ENCODE peak calls at places on chromosomes 11 and 22, in six cellular contexts. I is epithelial cell of esophagus; C is NCI-H2029 treated with DMSO at 0.1 percent for 48 hours; Q is C1 segment of cervical spinal cord; W is EL; F is stimulated activated CD4-positive, alpha-beta T cell treated with anti-CD3 and anti-CD28 coated beads, Interleukin-1b, Interleukin-23, amount 100 ng/mL, for 4 hours. U is an unnamed sample.

GRCh38 chr11:122748968-122749687 is 89.2 kb upstream of the CRTAM start:
- DNase-seq in I (peak), W (peak), Q (peak), C (no peak), F (peak), U (no peak)

GRCh38 chr22:29450222-29450621 is 11.8 kb downstream of the RFPL1 start:
- DNase-seq in I (peak), C (no peak), W (no peak), F (no peak), Q (no peak), U (no peak)

GRCh38 chr11:47797633-47798032 is 30.5 kb upstream of the FNBP4 start:
- DNase-seq in F (peak), W (peak), I (peak), C (no peak), Q (no peak), U (no peak)

GRCh38 chr11:64021742-64022067 is 14.0 kb upstream of the FLRT1 start:
- DNase-seq in Q (no peak), C (no peak), W (no peak), I (peak), F (no peak), U (no peak)

GRCh38 chr11:33699515-33700424 is 856 bp downstream of the C11orf91 start:
- DNase-seq in F (no peak), C (no peak), W (no peak), Q (no peak), I (peak), U (no peak)

GRCh38 chr11:133913761-133914160 is 43.0 kb downstream of the IGSF9B start:
- DNase-seq in F (no peak), C (no peak), Q (no peak), W (no peak), I (no peak), U (no peak)

GRCh38 chr22:40046126-40046525 is 51.4 kb downstream of the FAM83F start:
- DNase-seq in Q (no peak), C (no peak), F (peak), I (no peak), W (no peak), U (no peak)

GRCh38 chr11:19938051-19938856 is 222.0 kb downstream of the DBX1 start:
- DNase-seq in F (no peak), C (no peak), Q (peak), I (peak), W (peak), U (peak)

GRCh38 chr11:45852712-45853101 is 5.4 kb downstream of the CRY2 start:
- DNase-seq in F (no peak), I (no peak), W (no peak), Q (no peak), C (no peak), U (no peak)

GRCh38 chr11:130175898-130176297 is 16.3 kb downstream of the ST14 start:
- DNase-seq in Q (no peak), W (no peak), C (no peak), I (no peak), F (no peak), U (no peak)

GRCh38 chr22:50627452-50627913 is 469 bp downstream of the ARSA start:
- DNase-seq in F (no peak), C (no peak), W (peak), Q (no peak), I (peak), U (no peak)

GRCh38 chr11:115699733-115700132 is 195.5 kb upstream of the CADM1 start:
- DNase-seq in F (no peak), W (peak), C (peak), Q (no peak), I (no peak), U (no peak)

GRCh38 chr11:2940166-2940929 is 11.1 kb upstream of the PHLDA2 start:
- DNase-seq in Q (no peak), F (no peak), I (peak), W (peak), C (no peak), U (no peak)

GRCh38 chr11:64131657-64132387 is 34.1 kb downstream of the MACROD1 start:
- DNase-seq in Q (no peak), W (no peak), F (no peak), I (no peak), C (peak), U (peak)

GRCh38 chr11:2810401-2811205 is 75.0 kb downstream of the CDKN1C start:
- DNase-seq in I (no peak), W (no peak), C (no peak), F (no peak), Q (no peak), U (no peak)

GRCh38 chr22:47059701-47060161 is 297.3 kb downstream of the TBC1D22A start:
- DNase-seq in W (no peak), I (no peak), F (no peak), C (no peak), Q (no peak), U (no peak)